ENCODE peak calls at places on chromosomes 4 and X, in seven cellular contexts. J, O, S, X, L, F and Q are unnamed samples.

GRCh38 chr4:105022811-105023667 is 123.6 kb upstream of the TET2 start:
- DNase-seq in J (no peak), O (no peak), S (no peak), X (no peak), L (no peak), F (no peak), Q (no peak)

GRCh38 chr4:20840648-20841190 is 140.5 kb downstream of the PACRGL start:
- DNase-seq in J (peak; percentile 58), O (no peak), S (no peak), X (no peak), L (no peak), F (no peak), Q (no peak)

GRCh38 chr4:47049347-47049746 is 18.0 kb downstream of the GABRB1 start:
- DNase-seq in J (no peak), O (no peak), S (no peak), X (no peak), L (no peak), F (no peak), Q (no peak)

GRCh38 chr4:30380404-30380998 is 339.7 kb upstream of the PCDH7 start:
- DNase-seq in J (peak; percentile 43), O (peak; percentile 19), S (peak; percentile 46), X (no peak), L (peak; percentile 46), F (peak; percentile 79), Q (peak; percentile 80)

GRCh38 chr4:149426461-149426860 is 389.2 kb downstream of the IQCM start:
- DNase-seq in J (peak; percentile 30), O (no peak), S (no peak), X (no peak), L (no peak), F (no peak), Q (no peak)

GRCh38 chrX:32572644-32573043 is 638.7 kb downstream of the DMD start:
- DNase-seq in J (no peak), O (no peak), S (no peak), X (no peak), L (no peak), F (no peak), Q (no peak)

GRCh38 chr4:48290146-48290772 is 20.6 kb upstream of the TEC start:
- DNase-seq in J (peak; percentile 53), O (peak; percentile 35), S (no peak), X (no peak), L (peak; percentile 33), F (no peak), Q (no peak)

GRCh38 chr4:161767116-161767515 is 396.7 kb downstream of the FSTL5 start:
- DNase-seq in J (peak; percentile 59), O (no peak), S (peak; percentile 34), X (no peak), L (no peak), F (no peak), Q (no peak)

GRCh38 chr4:47553329-47554125 is 68.5 kb downstream of the ATP10D start:
- DNase-seq in J (no peak), O (no peak), S (no peak), X (no peak), L (no peak), F (no peak), Q (no peak)

GRCh38 chrX:48636776-48637175 is 39.5 kb downstream of the WDR13 start:
- DNase-seq in J (no peak), O (no peak), S (no peak), X (no peak), L (no peak), F (no peak), Q (no peak)

GRCh38 chrX:102746134-102746584 is 25.6 kb downstream of the GPRASP3 start:
- DNase-seq in J (peak; percentile 61), O (peak; percentile 33), S (no peak), X (peak; percentile 65), L (peak; percentile 18), F (peak; percentile 34), Q (no peak)